ENCODE peak calls at places on chromosomes 3 and 15, in eight cellular contexts. A is prostate gland; G is left ventricle myocardium inferior; Y is NT2/D1; T is A673; X is GM23248; Z is MM.1S; M is CD8-positive, alpha-beta T cell. S is an unnamed sample.

GRCh38 chr3:160376681-160377080 is 22.3 kb downstream of the IFT80 start:
- DNase-seq in A (no peak), G (no peak), Y (no peak), T (no peak), X (peak; percentile 94), Z (no peak), M (no peak), S (no peak)

GRCh38 chr15:44738340-44738984 is 2.1 kb downstream of the TRIM69 start:
- DNase-seq in A (no peak), G (no peak), Y (no peak), T (peak; percentile 85), X (peak; percentile 60), Z (peak; percentile 52), M (no peak), S (no peak)

GRCh38 chr3:24640330-24640877 is 145.8 kb upstream of the THRB start:
- DNase-seq in A (no peak), G (no peak), Y (peak; percentile 13), T (peak; percentile 15), X (peak; percentile 65), Z (no peak), M (no peak), S (no peak)

GRCh38 chr3:35664460-35664919 is 25.2 kb downstream of the ARPP21 start:
- DNase-seq in A (no peak), G (peak; percentile 64), Y (no peak), T (peak; percentile 86), X (peak; percentile 9), Z (no peak), M (no peak), S (no peak)

GRCh38 chr3:31946484-31947081 is 34.5 kb downstream of the OSBPL10 start:
- DNase-seq in A (no peak), G (no peak), Y (no peak), T (no peak), X (no peak), Z (no peak), M (no peak), S (no peak)

GRCh38 chr15:28886431-28887343 is 913 bp downstream of the APBA2 start:
- DNase-seq in A (no peak), G (no peak), Y (no peak), T (no peak), X (no peak), Z (no peak), M (no peak), S (no peak)

GRCh38 chr15:29127506-29128430 is 141.9 kb downstream of the NSMCE3 start:
- DNase-seq in A (no peak), G (no peak), Y (no peak), T (no peak), X (no peak), Z (no peak), M (no peak), S (no peak)

GRCh38 chr3:78148986-78149717 is 1109.3 kb downstream of the ROBO2 start:
- DNase-seq in A (no peak), G (no peak), Y (no peak), T (no peak), X (no peak), Z (no peak), M (no peak), S (no peak)

GRCh38 chr3:33318709-33319380 is 41.6 kb downstream of the FBXL2 start:
- DNase-seq in A (no peak), G (no peak), Y (no peak), T (peak; percentile 32), X (no peak), Z (no peak), M (no peak), S (no peak)

GRCh38 chr3:101988591-101988990 is 139.3 kb downstream of the NFKBIZ start:
- DNase-seq in A (no peak), G (no peak), Y (no peak), T (no peak), X (peak; percentile 14), Z (no peak), M (no peak), S (no peak)

GRCh38 chr3:51974277-51974962 is 444 bp upstream of the ABHD14A start:
- DNase-seq in A (no peak), G (no peak), Y (no peak), T (no peak), X (peak; percentile 58), Z (peak; percentile 21), M (no peak), S (no peak)

GRCh38 chr3:122200681-122201080 is 17.2 kb downstream of the CASR start:
- DNase-seq in A (no peak), G (no peak), Y (no peak), T (no peak), X (no peak), Z (no peak), M (no peak), S (no peak)

GRCh38 chr15:62453979-62454378 is 288.9 kb upstream of the C2CD4B start:
- DNase-seq in A (no peak), G (no peak), Y (no peak), T (no peak), X (peak; percentile 86), Z (no peak), M (no peak), S (no peak)

GRCh38 chr3:30286007-30286669 is 320.3 kb upstream of the TGFBR2 start:
- DNase-seq in A (peak; percentile 60), G (peak; percentile 70), Y (no peak), T (peak; percentile 93), X (peak; percentile 93), Z (no peak), M (no peak), S (no peak)

GRCh38 chr3:146130881-146131371 is 30.1 kb downstream of the PLOD2 start:
- DNase-seq in A (no peak), G (no peak), Y (no peak), T (no peak), X (peak; percentile 68), Z (no peak), M (no peak), S (no peak)

GRCh38 chr3:120713262-120713661 is 29.1 kb downstream of the RABL3 start:
- DNase-seq in A (no peak), G (no peak), Y (no peak), T (no peak), X (no peak), Z (no peak), M (no peak), S (no peak)

GRCh38 chr3:74575857-74576256 is 38.6 kb downstream of the CNTN3 start:
- DNase-seq in A (no peak), G (no peak), Y (no peak), T (no peak), X (no peak), Z (no peak), M (no peak), S (no peak)

GRCh38 chr3:29140706-29141105 is 140.2 kb upstream of the RBMS3 start:
- DNase-seq in A (no peak), G (no peak), Y (no peak), T (no peak), X (peak; percentile 49), Z (no peak), M (no peak), S (no peak)

GRCh38 chr3:182508896-182509295 is 284.4 kb upstream of the ATP11B start:
- DNase-seq in A (no peak), G (no peak), Y (no peak), T (no peak), X (no peak), Z (no peak), M (no peak), S (no peak)

GRCh38 chr3:170469151-170470062 is 50.7 kb downstream of the CLDN11 start:
- DNase-seq in A (peak; percentile 31), G (no peak), Y (no peak), T (peak; percentile 62), X (peak; percentile 65), Z (no peak), M (no peak), S (no peak)

DNA sequence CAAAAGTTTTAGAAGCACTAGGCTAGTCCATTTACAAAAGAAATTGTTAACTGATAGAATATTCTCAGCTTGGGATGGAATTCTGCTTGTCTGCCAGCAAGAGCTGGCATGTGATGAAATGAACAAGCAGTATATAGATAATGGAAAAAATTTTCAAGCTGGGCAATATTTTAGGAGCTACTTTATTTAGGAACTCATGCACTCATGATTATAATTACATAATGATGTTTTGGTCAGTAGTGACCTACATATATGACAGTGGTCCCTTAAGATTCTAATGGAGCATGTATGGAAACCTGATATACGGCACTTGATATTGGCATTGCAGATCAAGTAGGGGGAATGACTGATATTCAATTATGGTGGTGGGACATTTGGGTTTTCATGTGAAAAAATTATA is 6.1 kb downstream of the EAF1 start:
- DNase-seq in A (no peak), G (no peak), Y (no peak), T (no peak), X (no peak), Z (no peak), M (no peak), S (no peak)
- H3K9me3 ChIP-seq in A (no peaks in the 10 kb centered on the region), G (no peaks in the 10 kb centered on the region), Y (no peaks in the 10 kb centered on the region), T (no peaks in the 10 kb centered on the region), X (no peaks in the 10 kb centered on the region), Z (no peaks in the 10 kb centered on the region), M (no peaks in the 10 kb centered on the region), S (no peaks in the 10 kb centered on the region)

DNA sequence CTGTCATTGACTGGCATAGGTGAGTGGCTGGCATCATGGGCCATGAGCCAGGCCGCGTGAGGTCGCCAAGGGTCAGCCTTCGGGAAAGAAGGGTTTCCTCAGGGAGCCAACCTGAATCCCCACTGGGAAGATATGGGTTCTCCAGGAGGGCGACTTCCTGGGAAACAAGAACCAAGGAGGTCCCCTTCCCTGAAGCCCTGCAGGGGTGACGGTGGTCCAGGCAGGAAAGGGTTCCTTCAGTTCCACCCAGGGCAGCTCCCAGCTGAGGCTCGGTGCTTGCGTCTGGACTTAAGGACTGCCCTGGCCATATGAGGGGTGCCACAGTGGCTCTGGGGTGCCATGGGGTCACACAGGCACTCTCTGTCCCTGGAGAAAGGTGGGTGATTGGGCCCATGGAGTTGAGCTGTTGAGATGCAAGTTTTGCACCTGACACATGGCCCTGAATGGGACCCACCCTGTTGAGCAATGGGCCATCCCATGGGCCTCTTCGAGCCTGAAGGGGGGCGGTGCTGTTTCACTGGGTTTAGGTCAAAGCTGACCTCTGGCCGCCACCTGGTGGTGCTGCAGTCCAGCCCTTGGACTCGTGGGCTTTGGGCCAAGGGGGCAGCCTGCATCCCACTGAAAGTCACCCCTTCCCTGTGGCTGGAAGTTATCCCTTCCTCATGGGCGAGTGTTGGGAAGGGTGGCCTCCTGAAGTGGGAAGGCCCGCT is 228.1 kb downstream of the SNRPN start:
- DNase-seq in A (no peak), G (peak; percentile 13), Y (no peak), T (no peak), X (no peak), Z (no peak), M (no peak), S (no peak)
- H3K9me3 ChIP-seq in A (no peaks in the 10 kb centered on the region), G (peaks cover 53% of the 10 kb centered on the region), Y (no peaks in the 10 kb centered on the region), T (peaks cover 38% of the 10 kb centered on the region), X (no peaks in the 10 kb centered on the region), Z (no peaks in the 10 kb centered on the region), M (no peaks in the 10 kb centered on the region), S (no peaks in the 10 kb centered on the region)

GRCh38 chr15:25238126-25238525 is 200.7 kb downstream of the UBE3A start:
- DNase-seq in A (no peak), G (peak; percentile 9), Y (no peak), T (no peak), X (no peak), Z (no peak), M (no peak), S (peak; percentile 1)
- H3K9me3 ChIP-seq in A (no peaks in the 10 kb centered on the region), G (peaks cover 21% of the 10 kb centered on the region), Y (no peaks in the 10 kb centered on the region), T (peaks cover 34% of the 10 kb centered on the region), X (no peaks in the 10 kb centered on the region), Z (no peaks in the 10 kb centered on the region), M (no peaks in the 10 kb centered on the region), S (no peaks in the 10 kb centered on the region)

DNA sequence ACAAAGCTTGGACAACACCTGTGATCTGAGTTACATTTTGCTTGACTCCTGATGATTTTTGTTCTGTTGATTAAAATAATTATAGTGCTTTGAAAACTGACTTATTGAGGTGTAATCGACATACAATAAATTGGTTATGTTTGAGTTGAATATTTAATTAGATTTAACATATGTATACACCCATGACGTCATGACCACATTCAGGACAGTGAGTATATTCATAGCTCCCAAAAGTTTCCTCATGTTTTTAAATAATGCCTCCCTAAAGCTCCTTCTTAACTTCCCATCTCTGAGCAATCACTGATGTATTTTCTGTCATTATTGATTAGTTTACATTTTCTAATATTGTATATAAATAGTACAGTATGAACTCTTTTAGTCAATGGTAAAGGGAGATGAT is 801.2 kb downstream of the PDCD6IP start:
- DNase-seq in A (no peak), G (no peak), Y (no peak), T (no peak), X (no peak), Z (no peak), M (no peak), S (no peak)
- H3K9me3 ChIP-seq in A (no peaks in the 10 kb centered on the region), G (peaks cover 30% of the 10 kb centered on the region), Y (no peaks in the 10 kb centered on the region), T (peaks cover 9% of the 10 kb centered on the region), X (no peaks in the 10 kb centered on the region), Z (no peaks in the 10 kb centered on the region), M (no peaks in the 10 kb centered on the region), S (no peaks in the 10 kb centered on the region)

S was measured in T-helper 17 cell.